ENCODE peak calls at places on chromosomes 16 and 17, in four cellular contexts. Z is HepG2, G is GM12878, Q is SK-N-SH. I is an unnamed sample.

GRCh38 chr17:29451338-29451737 is 61.2 kb downstream of the TAOK1 start:
- DNase-seq in Z (no peak), G (no peak), Q (no peak), I (no peak)

GRCh38 chr17:78672880-78673371 is 95.7 kb upstream of the DNAH17 start:
- DNase-seq in Z (no peak), G (no peak), Q (no peak), I (no peak)

GRCh38 chr16:57341441-57342303 is 16.9 kb upstream of the CCL22 start:
- DNase-seq in Z (no peak), G (no peak), Q (peak), I (no peak)

GRCh38 chr16:58678716-58679115 is 5.9 kb downstream of the SLC38A7 start:
- DNase-seq in Z (no peak), G (no peak), Q (no peak), I (no peak)

GRCh38 chr17:50208611-50209061 is 7.2 kb upstream of the COL1A1 start:
- DNase-seq in Z (no peak), G (no peak), Q (no peak), I (peak)

GRCh38 chr16:22192261-22193133 is 13.6 kb upstream of the EEF2K start:
- DNase-seq in Z (peak), G (peak), Q (no peak), I (peak)

GRCh38 chr16:79547085-79547484 is 53.5 kb downstream of the MAF start:
- DNase-seq in Z (no peak), G (no peak), Q (no peak), I (no peak)

GRCh38 chr16:24010440-24011089 is 174.8 kb downstream of the PRKCB start:
- DNase-seq in Z (peak), G (peak), Q (peak), I (peak)

GRCh38 chr17:27529230-27529796 is 73.1 kb downstream of the KSR1 start:
- DNase-seq in Z (no peak), G (no peak), Q (peak), I (peak)

GRCh38 chr17:7745748-7746470 is 28.4 kb downstream of the DNAH2 start:
- DNase-seq in Z (peak), G (no peak), Q (no peak), I (peak)

GRCh38 chr16:89369266-89369895 is 121.0 kb downstream of the ANKRD11 start:
- DNase-seq in Z (no peak), G (no peak), Q (no peak), I (no peak)

GRCh38 chr17:19362293-19363113 is at the start of gene B9D1:
- DNase-seq in Z (peak), G (peak), Q (peak), I (peak)

GRCh38 chr17:71777048-71777638 is 343.7 kb upstream of the SOX9 start:
- DNase-seq in Z (no peak), G (no peak), Q (no peak), I (no peak)

GRCh38 chr17:16512011-16512410 is 20.0 kb upstream of the LRRC75A start:
- DNase-seq in Z (no peak), G (no peak), Q (no peak), I (no peak)

GRCh38 chr17:76102944-76103273 is 678 bp downstream of the EXOC7 start:
- DNase-seq in Z (no peak), G (no peak), Q (no peak), I (no peak)

GRCh38 chr17:80291260-80291659 is 30.6 kb downstream of the RNF213 start:
- DNase-seq in Z (no peak), G (no peak), Q (no peak), I (no peak)

GRCh38 chr16:25374556-25374955 is 116.9 kb upstream of the ZKSCAN2 start:
- DNase-seq in Z (no peak), G (no peak), Q (no peak), I (no peak)

GRCh38 chr17:47997595-47997994 is 26.7 kb downstream of the CDK5RAP3 start:
- DNase-seq in Z (no peak), G (no peak), Q (no peak), I (no peak)

GRCh38 chr17:59106463-59107305 is at the start of gene TRIM37:
- DNase-seq in Z (peak), G (peak), Q (peak), I (peak)

GRCh38 chr17:63987616-63988478 is 10.3 kb upstream of the PRR29 start:
- DNase-seq in Z (no peak), G (no peak), Q (no peak), I (no peak)

GRCh38 chr17:51860934-51861561 is 297.5 kb downstream of the CA10 start:
- DNase-seq in Z (peak), G (no peak), Q (peak), I (peak)

GRCh38 chr17:45895969-45896793 is 1.8 kb downstream of the MAPT start:
- DNase-seq in Z (no peak), G (no peak), Q (peak), I (no peak)

GRCh38 chr16:8530756-8531155 is 59.6 kb downstream of the TMEM114 start:
- DNase-seq in Z (no peak), G (no peak), Q (no peak), I (no peak)

DNA sequence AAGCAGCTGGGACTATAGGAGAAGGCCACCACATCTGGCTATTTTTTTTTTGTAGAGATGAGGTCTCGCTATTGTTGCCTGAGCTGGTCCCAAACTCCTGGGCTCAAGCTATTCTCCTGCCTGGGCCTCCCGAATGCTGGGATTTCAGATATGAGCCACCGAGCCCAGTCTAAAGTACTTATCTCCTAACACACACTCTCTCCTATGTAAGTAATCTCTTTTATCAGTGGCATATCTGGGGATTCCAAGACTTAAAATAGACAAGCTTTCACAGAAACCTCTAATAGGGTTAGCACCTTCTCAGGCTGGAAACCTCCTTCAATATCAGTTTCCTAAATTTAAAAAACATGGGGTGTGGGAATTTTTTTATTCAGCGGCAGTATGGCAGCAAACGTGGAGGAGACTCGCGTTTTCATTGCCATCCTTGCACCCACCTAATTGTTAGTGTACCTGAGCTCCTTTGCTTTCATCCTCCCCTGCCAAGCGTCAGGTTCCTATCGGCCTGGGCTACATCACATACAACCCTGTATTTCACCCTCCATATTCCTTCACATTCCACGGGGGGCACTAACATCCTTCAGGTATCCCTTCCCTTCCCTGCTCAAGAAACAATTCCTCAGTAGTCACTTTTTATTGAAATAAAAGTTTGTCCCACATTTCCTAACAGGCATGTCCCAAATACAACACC is 1.1 kb downstream of the EZH1 start:
- DNase-seq in Z (no peak), G (no peak), Q (peak), I (no peak)
- TF ChIP-seq NFIC in Z (no peak), G (no peak), Q (no peak), I (no peak)

GRCh38 chr16:70647461-70648359 is 1.4 kb downstream of the IL34 start:
- DNase-seq in Z (no peak), G (no peak), Q (no peak), I (no peak)
- TF ChIP-seq NFIC in Z (no peak), G (no peak), Q (no peak), I (no peak)

DNA sequence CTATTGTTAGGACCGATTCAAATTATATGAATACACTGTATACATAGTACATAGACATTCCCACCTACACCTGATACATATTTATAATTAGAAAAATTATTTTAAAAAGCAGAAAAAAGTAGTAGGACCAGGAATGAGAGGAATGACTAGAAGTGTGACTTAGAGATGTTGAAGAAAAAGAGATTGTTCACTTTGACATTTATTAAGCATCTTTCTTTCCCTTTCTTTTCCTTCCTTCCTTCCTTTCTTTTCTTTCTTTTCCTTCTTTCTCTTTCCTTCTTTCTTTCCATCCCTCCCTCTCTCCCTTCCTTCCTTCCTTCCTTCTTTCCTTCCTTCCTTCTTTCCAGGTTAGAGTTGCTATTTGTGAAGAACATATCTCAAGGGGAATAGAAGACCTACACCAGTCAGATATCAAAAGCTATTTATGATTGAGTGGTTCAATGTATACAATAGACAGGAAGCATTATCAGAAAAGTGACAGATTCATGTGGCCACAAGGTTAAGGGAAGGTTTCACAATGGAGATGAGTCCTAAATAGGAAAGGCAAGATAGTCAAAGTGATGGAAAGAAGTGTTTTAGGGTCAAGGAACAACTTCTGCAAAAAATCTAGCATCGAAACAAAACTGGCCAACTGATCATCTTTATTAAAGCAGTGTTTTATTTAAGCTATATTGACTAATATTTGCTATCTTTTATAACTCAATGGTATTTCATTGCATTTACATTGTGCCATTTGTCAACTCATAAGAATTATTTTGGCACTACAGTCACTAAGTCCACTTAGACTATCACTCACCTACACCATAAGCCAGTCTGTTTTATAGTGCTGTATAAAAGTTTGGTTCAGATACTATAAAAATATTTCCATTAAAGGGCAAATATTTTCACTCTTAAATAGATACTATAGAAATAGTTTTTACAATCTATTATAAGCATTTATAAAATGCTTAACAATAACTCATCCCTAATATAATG is 54.1 kb upstream of the NACA2 start:
- DNase-seq in Z (no peak), G (no peak), Q (no peak), I (no peak)
- TF ChIP-seq NFIC in Z (no peak), G (no peak), Q (no peak), I (no peak)

GRCh38 chr17:10745231-10745630 is 15.4 kb upstream of the TMEM220 start:
- DNase-seq in Z (no peak), G (no peak), Q (no peak), I (no peak)
- TF ChIP-seq NFIC in Z (no peak), G (no peak), Q (no peak), I (no peak)

DNA sequence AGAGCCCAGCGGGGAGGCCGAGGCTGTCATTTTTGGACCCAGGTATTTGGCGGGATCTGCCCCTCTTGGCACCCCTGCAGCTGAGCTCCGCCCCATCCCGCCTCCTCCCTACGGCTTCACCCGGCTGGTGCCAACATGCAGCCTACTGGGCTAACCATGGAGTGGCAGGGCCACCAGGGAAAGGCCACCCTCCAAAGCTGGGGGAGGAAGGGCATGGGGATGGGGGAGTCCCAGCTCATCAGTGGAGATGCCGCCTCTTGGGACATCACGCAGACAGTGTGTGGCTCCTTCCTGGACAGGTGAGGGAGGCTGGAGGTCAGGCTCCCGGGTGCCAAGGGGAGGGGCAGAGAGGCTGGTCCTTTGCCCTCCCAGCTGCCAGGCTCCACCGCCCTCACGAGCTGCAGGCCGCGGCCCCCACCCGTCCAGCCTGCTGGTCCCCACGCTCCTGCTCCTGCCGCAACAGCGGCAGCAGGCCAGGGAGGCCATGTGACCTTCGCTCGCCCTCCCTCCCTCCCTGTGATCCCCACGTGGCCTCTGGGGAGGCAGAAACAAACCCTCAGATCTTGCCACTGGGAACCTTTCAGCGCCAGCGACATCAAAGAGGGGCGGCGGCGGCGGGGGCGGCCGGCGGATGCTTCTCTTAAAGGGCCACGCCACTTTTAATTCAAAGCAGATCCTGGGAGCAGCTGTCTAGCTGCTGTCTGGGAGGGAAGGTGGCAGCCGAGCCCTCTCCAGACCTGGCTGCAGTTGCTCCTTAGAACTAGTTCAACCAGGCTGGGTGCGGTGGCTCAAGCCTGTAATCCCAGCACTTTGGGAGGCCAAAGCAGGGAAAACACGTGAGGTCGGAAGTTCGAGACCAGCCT is 6.8 kb upstream of the NOTUM start:
- DNase-seq in Z (peak), G (peak), Q (peak), I (peak)
- TF ChIP-seq NFIC in Z (no peak), G (no peak), Q (no peak), I (no peak)

DNA sequence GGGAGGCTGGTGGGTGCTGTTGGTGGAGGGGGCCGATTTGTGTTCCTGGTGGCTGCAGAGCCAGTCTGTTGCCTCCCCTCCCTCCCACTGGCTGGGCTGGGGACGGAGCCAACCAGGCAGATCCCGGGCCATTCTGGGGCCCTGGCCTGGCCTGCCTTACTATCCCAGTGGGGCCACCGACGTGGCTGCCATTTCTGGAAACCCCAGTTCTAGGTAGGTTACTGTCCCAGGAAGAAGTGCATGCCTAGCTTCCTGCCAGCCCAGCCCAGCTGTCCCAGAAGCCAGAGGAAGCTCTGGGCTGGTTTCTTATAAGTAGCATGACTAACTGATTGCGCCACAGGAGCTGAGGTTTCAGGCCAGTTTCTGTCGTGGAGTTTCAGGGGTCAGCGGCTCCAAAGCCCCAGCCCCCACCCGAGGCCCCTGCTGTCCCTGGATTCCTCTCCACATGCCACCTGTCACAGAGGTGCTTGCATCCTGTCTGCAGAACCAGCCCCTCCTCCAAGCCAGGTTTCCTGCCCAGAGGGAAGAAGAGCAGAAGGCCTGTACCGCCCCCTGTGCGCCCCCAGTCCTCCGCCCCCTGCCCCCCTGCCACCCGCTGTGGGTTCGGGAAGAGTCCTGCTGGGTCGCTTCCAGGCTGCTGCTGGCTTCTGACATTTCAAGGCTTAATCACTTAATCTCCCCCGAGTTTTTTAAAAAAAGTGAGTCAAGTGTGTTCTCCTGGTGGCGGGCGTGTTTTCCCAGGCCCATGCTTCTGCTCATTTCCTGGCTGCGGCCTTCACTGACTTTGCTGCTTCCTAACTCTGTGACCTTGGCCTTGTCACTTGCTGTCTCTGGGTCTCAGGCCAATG is 13.2 kb downstream of the IL4R start:
- DNase-seq in Z (peak), G (no peak), Q (peak), I (no peak)
- TF ChIP-seq NFIC in Z (no peak), G (no peak), Q (no peak), I (no peak)

GRCh38 chr16:10514369-10515055 is 65.9 kb downstream of the EMP2 start:
- DNase-seq in Z (peak), G (no peak), Q (peak), I (peak)
- TF ChIP-seq NFIC in Z (no peak), G (no peak), Q (no peak), I (no peak)

I was measured in K562.